ENCODE peak calls at places on chromosomes 5 and 9, in nine cellular contexts. N is NCI-H460; J is putamen; D is psoas muscle; R is ecto neural progenitor cell; K is left ventricle myocardium inferior; P is stomach; S is AG09319; O is CD4-positive, alpha-beta T cell. F is an unnamed sample.

GRCh38 chr5:5192681-5193080 is 52.6 kb downstream of the ADAMTS16 start:
- DNase-seq in N (no peak), J (no peak), D (no peak), R (no peak), K (no peak), P (no peak), S (no peak), O (no peak), F (no peak)

GRCh38 chr9:137114220-137114612 is 317 bp downstream of the DPP7 start:
- DNase-seq in N (no peak), J (no peak), D (no peak), R (no peak), K (no peak), P (no peak), S (no peak), O (no peak), F (peak)

GRCh38 chr5:80435476-80435875 is 27.6 kb downstream of the ZFYVE16 start:
- DNase-seq in N (no peak), J (no peak), D (no peak), R (no peak), K (no peak), P (no peak), S (no peak), O (no peak), F (no peak)

GRCh38 chr5:150182774-150183173 is 7.1 kb upstream of the SLC6A7 start:
- DNase-seq in N (no peak), J (no peak), D (no peak), R (no peak), K (no peak), P (no peak), S (no peak), O (no peak), F (no peak)

GRCh38 chr5:116892993-116893392 is 318.4 kb upstream of the SEMA6A start:
- DNase-seq in N (no peak), J (no peak), D (no peak), R (no peak), K (no peak), P (no peak), S (no peak), O (no peak), F (no peak)

GRCh38 chr5:77935516-77936364 is 159.6 kb upstream of the TBCA start:
- DNase-seq in N (no peak), J (no peak), D (no peak), R (no peak), K (no peak), P (no peak), S (no peak), O (no peak), F (no peak)

GRCh38 chr5:6856658-6857057 is 143.4 kb downstream of the TENT4A start:
- DNase-seq in N (no peak), J (no peak), D (no peak), R (no peak), K (no peak), P (no peak), S (no peak), O (no peak), F (no peak)

GRCh38 chr5:173001229-173001841 is 17.8 kb downstream of the ATP6V0E1 start:
- DNase-seq in N (no peak), J (no peak), D (no peak), R (no peak), K (no peak), P (no peak), S (no peak), O (no peak), F (no peak)

GRCh38 chr5:168819004-168819626 is 239.9 kb upstream of the PANK3 start:
- DNase-seq in N (no peak), J (no peak), D (no peak), R (no peak), K (no peak), P (no peak), S (no peak), O (no peak), F (no peak)

GRCh38 chr9:75488714-75489100 is 400.4 kb downstream of the OSTF1 start:
- DNase-seq in N (no peak), J (peak), D (no peak), R (no peak), K (no peak), P (no peak), S (no peak), O (no peak), F (no peak)

GRCh38 chr5:152593388-152593787 is 188.3 kb upstream of the NMUR2 start:
- DNase-seq in N (no peak), J (no peak), D (no peak), R (no peak), K (no peak), P (no peak), S (no peak), O (no peak), F (no peak)

GRCh38 chr5:83377131-83377865 is 94.2 kb upstream of the VCAN start:
- DNase-seq in N (no peak), J (no peak), D (no peak), R (no peak), K (no peak), P (no peak), S (peak), O (no peak), F (peak)

GRCh38 chr5:178438746-178439260 is 151.4 kb downstream of the COL23A1 start:
- DNase-seq in N (no peak), J (no peak), D (no peak), R (no peak), K (no peak), P (no peak), S (no peak), O (no peak), F (no peak)

GRCh38 chr5:111997308-111998159 is 240.5 kb upstream of the NREP start:
- DNase-seq in N (no peak), J (no peak), D (peak), R (no peak), K (no peak), P (no peak), S (peak), O (no peak), F (no peak)

GRCh38 chr5:11797132-11797531 is 107.1 kb downstream of the CTNND2 start:
- DNase-seq in N (no peak), J (no peak), D (no peak), R (no peak), K (no peak), P (no peak), S (no peak), O (no peak), F (peak)

GRCh38 chr5:23389543-23390215 is 117.7 kb upstream of the PRDM9 start:
- DNase-seq in N (no peak), J (no peak), D (no peak), R (no peak), K (no peak), P (no peak), S (no peak), O (no peak), F (no peak)

GRCh38 chr5:54063817-54064216 is 246.6 kb downstream of the ARL15 start:
- DNase-seq in N (no peak), J (no peak), D (no peak), R (no peak), K (no peak), P (no peak), S (peak), O (no peak), F (no peak)

GRCh38 chr5:3542158-3542557 is 53.5 kb upstream of the IRX1 start:
- DNase-seq in N (no peak), J (no peak), D (no peak), R (peak), K (no peak), P (no peak), S (no peak), O (no peak), F (no peak)

GRCh38 chr9:94280409-94280989 is 21.4 kb downstream of the ZNF169 start:
- DNase-seq in N (no peak), J (no peak), D (no peak), R (no peak), K (no peak), P (no peak), S (no peak), O (no peak), F (no peak)

GRCh38 chr5:59025734-59026133 is 442.9 kb downstream of the RAB3C start:
- DNase-seq in N (no peak), J (no peak), D (no peak), R (no peak), K (no peak), P (no peak), S (no peak), O (no peak), F (no peak)

GRCh38 chr5:38274370-38274769 is 16.0 kb downstream of the EGFLAM start:
- DNase-seq in N (no peak), J (no peak), D (no peak), R (no peak), K (no peak), P (no peak), S (no peak), O (no peak), F (no peak)

GRCh38 chr5:135456238-135457099 is 4.3 kb upstream of the TIFAB start:
- DNase-seq in N (no peak), J (peak), D (peak), R (no peak), K (no peak), P (peak), S (peak), O (no peak), F (peak)

GRCh38 chr9:120692901-120693573 is 21.2 kb downstream of the MEGF9 start:
- DNase-seq in N (no peak), J (no peak), D (no peak), R (no peak), K (no peak), P (no peak), S (no peak), O (no peak), F (no peak)

F was measured in right cardiac atrium.